ENCODE peak calls at places on chromosome 10, in four cellular contexts. P is H1, J is H9, R is neuronal stem cell. A is an unnamed sample.

GRCh38 chr10:131453772-131454634 is 142.5 kb upstream of the TCERG1L start:
- DNase-seq in R (peak), P (peak), J (peak), A (no peak)

GRCh38 chr10:132392184-132392800 is 4.7 kb upstream of the PWWP2B start:
- DNase-seq in J (no peak), P (no peak), R (no peak), A (no peak)

GRCh38 chr10:118865998-118866778 is 111.4 kb upstream of the CACUL1 start:
- DNase-seq in P (no peak), J (no peak), R (no peak), A (no peak)

GRCh38 chr10:51862149-51862548 is 162.8 kb upstream of the CSTF2T start:
- DNase-seq in P (no peak), R (no peak), J (no peak), A (no peak)

GRCh38 chr10:3682745-3683144 is 102.3 kb downstream of the KLF6 start:
- DNase-seq in P (no peak), R (no peak), J (no peak), A (no peak)

GRCh38 chr10:30436200-30436599 is 2.2 kb downstream of the MAP3K8 start:
- DNase-seq in P (peak), J (peak), R (peak), A (peak)

GRCh38 chr10:62437696-62438095 is 63.5 kb downstream of the ZNF365 start:
- DNase-seq in R (peak), P (no peak), J (no peak), A (peak)

GRCh38 chr10:32995751-32996150 is 37.7 kb upstream of the ITGB1 start:
- DNase-seq in J (no peak), P (no peak), R (no peak), A (peak)

GRCh38 chr10:436911-437665 is 252.4 kb downstream of the DIP2C start:
- DNase-seq in R (no peak), J (peak), P (no peak), A (no peak)

GRCh38 chr10:55858730-55859129 is 502.3 kb downstream of the ZWINT start:
- DNase-seq in P (no peak), R (no peak), J (no peak), A (no peak)

GRCh38 chr10:101778151-101778780 is 2.4 kb upstream of the FGF8 start:
- DNase-seq in P (no peak), J (no peak), R (no peak), A (no peak)

GRCh38 chr10:101780187-101780817 is 2.9 kb downstream of the NPM3 start:
- DNase-seq in P (no peak), R (no peak), J (peak), A (no peak)

GRCh38 chr10:101780818-101781654 is 2.2 kb downstream of the NPM3 start:
- DNase-seq in J (peak), P (no peak), R (peak), A (peak)

GRCh38 chr10:101778781-101779543 is 3.0 kb upstream of the FGF8 start:
- DNase-seq in P (no peak), J (peak), R (peak), A (no peak)

DNA sequence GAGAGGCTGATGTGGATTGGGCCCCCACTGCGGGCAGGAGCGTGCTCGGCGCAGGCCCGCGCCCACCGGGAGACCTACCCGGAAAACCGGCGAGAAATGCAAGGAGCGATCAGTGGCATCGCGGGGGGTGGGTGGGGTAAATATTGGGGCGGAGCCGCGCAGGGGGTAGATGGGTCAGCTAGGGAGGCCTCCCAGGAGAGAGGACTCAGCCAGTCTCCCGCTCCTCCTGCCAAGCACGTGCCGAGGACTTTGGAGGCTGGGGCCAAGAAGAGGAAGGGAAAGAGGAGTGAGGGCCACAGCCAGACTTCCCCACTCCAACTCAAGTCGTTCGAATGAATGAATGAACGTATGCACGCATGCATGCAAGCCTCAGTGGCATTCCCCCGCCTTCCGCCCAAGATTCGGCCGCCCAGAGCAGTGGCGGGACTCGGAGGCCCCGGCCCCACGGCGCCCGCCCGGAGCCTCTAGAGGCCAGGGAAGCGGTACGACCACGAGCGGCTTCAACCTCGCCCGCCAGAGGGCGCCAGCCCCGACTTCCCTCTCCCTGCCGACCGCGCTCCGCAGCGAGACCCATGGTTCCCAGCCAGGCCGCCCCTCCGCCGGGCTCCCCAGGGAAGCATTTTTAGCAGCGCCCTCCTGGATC is 3.6 kb downstream of the NPM3 start:
- DNase-seq in J (peak), R (peak), P (no peak), A (peak)
- H3K18ac ChIP-seq in J (no peak), R (peak), P (peak), A (no peak)

GRCh38 chr10:76114556-76114955 is 683.1 kb downstream of the LRMDA start:
- DNase-seq in P (no peak), J (no peak), R (no peak), A (no peak)
- H3K18ac ChIP-seq in P (no peak), J (no peak), R (no peak), A (no peak)

DNA sequence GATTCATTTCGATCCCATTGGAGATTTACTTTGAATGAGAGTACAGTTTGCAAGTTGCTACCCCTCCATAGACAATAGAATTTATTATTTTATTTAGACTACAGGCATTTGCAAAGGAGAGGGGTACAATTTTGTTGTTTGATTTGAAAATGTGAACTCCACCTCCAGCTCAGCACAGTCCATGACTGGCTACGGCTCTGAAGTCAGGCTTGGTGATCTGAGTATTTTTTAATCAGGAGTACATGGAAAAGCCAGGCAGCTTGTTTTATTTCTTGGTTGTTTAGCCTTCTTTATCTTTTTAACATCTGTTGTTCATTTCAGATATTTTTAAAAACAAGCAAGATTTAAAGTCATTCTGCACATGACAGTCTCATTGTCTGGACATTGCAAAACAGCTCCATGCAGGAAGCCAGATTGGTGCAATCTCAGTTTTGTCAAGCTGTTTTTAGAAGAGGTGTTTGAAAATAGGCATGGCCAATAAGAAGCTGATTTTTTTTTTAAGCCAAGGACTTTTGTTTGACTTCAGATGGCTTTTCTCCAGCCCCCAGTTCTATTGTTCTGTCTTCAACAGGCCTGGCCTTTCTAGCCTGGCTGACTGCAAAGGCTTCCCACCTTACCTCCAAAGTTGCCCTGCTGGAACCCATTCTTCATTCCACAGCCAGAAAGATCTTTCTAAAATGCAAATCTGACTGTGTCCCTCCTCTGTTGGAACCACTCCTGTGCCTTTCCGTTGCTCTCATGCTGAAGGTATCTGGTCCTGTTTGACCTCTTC is 12.2 kb downstream of the PLXDC2 start:
- DNase-seq in J (peak), P (no peak), R (no peak), A (no peak)
- H3K18ac ChIP-seq in J (no peak), P (peak), R (no peak), A (no peak)

DNA sequence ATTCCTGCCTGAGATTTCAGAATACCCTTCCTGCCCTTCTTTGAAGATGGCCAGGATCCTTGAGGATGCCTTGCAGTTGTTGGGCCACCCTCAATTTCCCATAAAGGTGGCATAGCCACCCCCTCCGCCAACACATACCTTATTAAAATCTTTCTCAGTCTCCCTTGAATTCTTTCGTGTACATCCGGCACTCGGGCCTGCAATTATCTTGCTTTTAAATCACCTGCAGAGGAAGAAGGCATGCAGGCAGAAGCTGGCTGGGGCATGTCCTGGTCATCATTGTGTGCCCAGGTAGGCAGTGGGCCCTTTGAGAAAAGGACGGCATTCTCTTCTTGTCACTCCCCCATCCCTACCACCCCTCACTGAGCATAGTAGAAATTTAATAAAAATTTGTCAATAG is 189.5 kb upstream of the LYZL1 start:
- DNase-seq in R (no peak), J (no peak), P (no peak), A (no peak)
- H3K18ac ChIP-seq in R (no peak), J (no peak), P (no peak), A (no peak)

GRCh38 chr10:121927361-121927840 is 430 bp downstream of the ATE1 start:
- DNase-seq in R (no peak), J (peak), P (no peak), A (peak)

GRCh38 chr10:121927841-121928527 is at the start of gene ATE1:
- DNase-seq in P (peak), R (peak), J (peak), A (peak)

GRCh38 chr10:121926669-121927360 is 1.0 kb downstream of the ATE1 start:
- DNase-seq in R (peak), P (no peak), J (no peak), A (no peak)

GRCh38 chr10:121930729-121931085 is 2.9 kb upstream of the ATE1 start:
- DNase-seq in R (no peak), P (no peak), J (no peak), A (no peak)

DNA sequence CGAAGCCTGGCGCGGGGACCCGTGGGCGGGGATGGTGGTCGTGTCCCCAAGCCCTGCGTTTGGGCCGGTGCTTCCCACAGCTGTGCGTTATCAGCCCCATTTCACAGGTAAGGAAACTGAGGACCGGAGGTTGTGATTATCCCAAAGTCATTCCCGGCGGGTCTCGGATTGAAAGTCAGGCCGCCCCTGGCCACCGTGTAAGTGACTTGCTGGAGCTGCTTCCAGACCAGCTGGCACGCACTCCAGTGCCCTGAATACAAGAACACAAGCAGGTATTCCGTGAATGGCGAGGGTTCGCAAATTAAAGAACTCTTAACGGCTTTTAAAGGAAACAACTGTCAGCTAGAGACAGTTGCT is 675 bp upstream of the ATE1 start:
- DNase-seq in J (no peak), P (no peak), R (no peak), A (peak)
- H3K18ac ChIP-seq in J (peak), P (peak), R (peak), A (peak)

GRCh38 chr10:91406322-91406721 is 3.8 kb upstream of the HECTD2 start:
- DNase-seq in P (no peak), J (no peak), R (no peak), A (no peak)

GRCh38 chr10:91409869-91410637 is at the start of gene HECTD2:
- DNase-seq in J (peak), P (no peak), R (peak), A (peak)

GRCh38 chr10:91412688-91413087 is 2.5 kb downstream of the HECTD2 start:
- DNase-seq in J (no peak), R (no peak), P (no peak), A (no peak)

GRCh38 chr10:91410638-91411367 is 659 bp downstream of the HECTD2 start:
- DNase-seq in R (no peak), P (no peak), J (no peak), A (peak)

GRCh38 chr10:91409069-91409868 is 875 bp upstream of the HECTD2 start:
- DNase-seq in J (peak), P (no peak), R (peak), A (peak)
- H3K18ac ChIP-seq in J (peak), P (peak), R (peak), A (peak)

GRCh38 chr10:72298774-72299519 is 25.2 kb downstream of the DDIT4 start:
- DNase-seq in P (no peak), R (no peak), J (no peak), A (no peak)
- H3K18ac ChIP-seq in P (peak), R (peak), J (peak), A (peak)

GRCh38 chr10:50541317-50541716 is 82.4 kb downstream of the SGMS1 start:
- DNase-seq in J (no peak), R (no peak), P (no peak), A (no peak)

GRCh38 chr10:50544095-50544856 is 79.5 kb downstream of the SGMS1 start:
- DNase-seq in P (no peak), J (no peak), R (no peak), A (no peak)

GRCh38 chr10:50544857-50545429 is 78.8 kb downstream of the SGMS1 start:
- DNase-seq in J (no peak), R (no peak), P (no peak), A (no peak)

GRCh38 chr10:50541921-50542320 is 81.8 kb downstream of the SGMS1 start:
- DNase-seq in R (no peak), P (no peak), J (no peak), A (no peak)

DNA sequence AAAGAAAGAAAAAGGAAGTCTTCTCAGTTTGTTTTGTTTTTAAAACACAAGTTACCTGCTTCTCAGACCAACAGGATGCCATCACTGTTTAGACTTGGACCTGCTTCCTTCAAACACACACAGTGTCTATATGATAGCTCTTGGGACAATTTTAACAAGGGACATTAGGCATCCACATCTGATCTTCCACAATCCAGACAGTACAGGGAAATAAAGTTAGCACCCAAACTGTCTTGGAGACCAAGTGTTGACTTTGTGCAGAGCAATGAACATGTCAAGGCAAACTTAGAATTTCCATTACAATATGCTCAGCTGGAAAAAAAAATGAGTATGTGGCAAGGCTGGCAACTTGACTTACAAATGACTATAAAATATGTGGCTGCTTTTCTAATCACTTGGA is 80.9 kb downstream of the SGMS1 start:
- DNase-seq in R (no peak), J (no peak), P (no peak), A (no peak)
- H3K18ac ChIP-seq in R (no peak), J (no peak), P (no peak), A (no peak)

GRCh38 chr10:113045155-113046055 is 95.4 kb downstream of the TCF7L2 start:
- DNase-seq in R (no peak), P (no peak), J (no peak), A (peak)
- H3K18ac ChIP-seq in R (peak), P (no peak), J (no peak), A (peak)

A was measured in IMR-90.